ENCODE peak calls at places on chromosomes 16 and 17, in four cellular contexts. H, I, Z and A are unnamed samples.

GRCh38 chr17:76370261-76370993 is 14.0 kb upstream of the SPHK1 start:
- DNase-seq in H (peak), I (no peak), Z (no peak), A (no peak)

GRCh38 chr17:15942207-15942833 is 2.6 kb upstream of the ADORA2B start:
- DNase-seq in H (no peak), I (no peak), Z (no peak), A (no peak)

GRCh38 chr17:82656266-82656665 is 8.0 kb upstream of the WDR45B start:
- DNase-seq in I (no peak), Z (no peak), H (no peak), A (no peak)

GRCh38 chr16:17258848-17259713 is 211.7 kb downstream of the XYLT1 start:
- DNase-seq in H (no peak), I (no peak), Z (no peak), A (no peak)

GRCh38 chr16:47473794-47474193 is 12.7 kb downstream of the PHKB start:
- DNase-seq in Z (no peak), H (no peak), I (no peak), A (no peak)

GRCh38 chr17:16217002-16217635 is at the start of gene PIGL:
- DNase-seq in I (peak), H (peak), Z (peak), A (peak)

GRCh38 chr16:84588991-84589390 is 28.9 kb downstream of the COTL1 start:
- DNase-seq in I (no peak), H (no peak), Z (no peak), A (no peak)

GRCh38 chr17:5080591-5080990 is 2.3 kb downstream of the ZFP3 start:
- DNase-seq in H (no peak), I (no peak), Z (no peak), A (no peak)

GRCh38 chr17:72967263-72967962 is 125.1 kb downstream of the SLC39A11 start:
- DNase-seq in I (no peak), Z (no peak), H (no peak), A (no peak)

GRCh38 chr17:21170829-21171228 is 43.1 kb downstream of the TMEM11 start:
- DNase-seq in H (no peak), Z (no peak), I (no peak), A (no peak)

GRCh38 chr16:67163903-67164558 is 514 bp upstream of the HSF4 start:
- DNase-seq in Z (peak), H (no peak), I (no peak), A (no peak)

GRCh38 chr16:71214771-71215381 is 15.6 kb downstream of the HYDIN start:
- DNase-seq in H (no peak), I (no peak), Z (no peak), A (no peak)

GRCh38 chr17:77684803-77685580 is 273.5 kb upstream of the TNRC6C start:
- DNase-seq in Z (no peak), H (no peak), I (no peak), A (no peak)

GRCh38 chr16:50537533-50538290 is 10.5 kb upstream of the NKD1 start:
- DNase-seq in Z (no peak), H (no peak), I (no peak), A (no peak)

GRCh38 chr16:760498-761343 is at the start of gene MSLN:
- DNase-seq in Z (no peak), I (no peak), H (no peak), A (no peak)

GRCh38 chr17:21288581-21289017 is 4.1 kb downstream of the MAP2K3 start:
- DNase-seq in H (no peak), I (no peak), Z (no peak), A (no peak)

GRCh38 chr16:1168837-1169236 is 15.9 kb downstream of the CACNA1H start:
- DNase-seq in Z (no peak), I (no peak), H (no peak), A (no peak)

GRCh38 chr17:76811028-76811427 is 57.2 kb upstream of the MGAT5B start:
- DNase-seq in I (no peak), H (no peak), Z (no peak), A (no peak)

GRCh38 chr16:84013787-84014569 is 28.6 kb downstream of the SLC38A8 start:
- DNase-seq in H (peak), Z (no peak), I (no peak), A (no peak)

GRCh38 chr17:10600551-10600950 is 51.1 kb upstream of the MYH2 start:
- DNase-seq in Z (no peak), I (no peak), H (no peak), A (no peak)

GRCh38 chr16:86299882-86300490 is 210.3 kb upstream of the FOXF1 start:
- DNase-seq in I (no peak), H (no peak), Z (no peak), A (no peak)

GRCh38 chr16:81543571-81543970 is 99.0 kb downstream of the CMIP start:
- DNase-seq in Z (no peak), I (no peak), H (no peak), A (no peak)

GRCh38 chr17:41772218-41772585 is 14.3 kb downstream of the JUP start:
- DNase-seq in Z (no peak), I (no peak), H (no peak), A (no peak)

GRCh38 chr17:81294512-81295030 is 536 bp downstream of the SLC38A10 start:
- DNase-seq in I (no peak), Z (no peak), H (no peak), A (no peak)